ENCODE peak calls at places on chromosomes 4 and X, in four cellular contexts. One of them, this sample, is unnamed.

GRCh38 chr4:3869661-3870566 is 103.7 kb downstream of the ADRA2C start:
- DNase-seq in endothelial cell of umbilical vein: no peak
- DNase-seq in esophagus muscularis mucosa: no peak
- DNase-seq in psoas muscle: peak; percentile 13
- DNase-seq in this sample: peak; percentile 81

GRCh38 chr4:55397521-55398321 is 2.0 kb downstream of the TMEM165 start:
- DNase-seq in esophagus muscularis mucosa: no peak
- DNase-seq in psoas muscle: no peak
- DNase-seq in endothelial cell of umbilical vein: peak; percentile 53
- DNase-seq in this sample: peak; percentile 73

GRCh38 chr4:149951501-149951900 is 126.7 kb upstream of the DCLK2 start:
- DNase-seq in psoas muscle: no peak
- DNase-seq in endothelial cell of umbilical vein: no peak
- DNase-seq in esophagus muscularis mucosa: no peak
- DNase-seq in this sample: no peak

GRCh38 chr4:85968945-85969830 is 390.7 kb downstream of the MAPK10 start:
- DNase-seq in endothelial cell of umbilical vein: peak; percentile 82
- DNase-seq in esophagus muscularis mucosa: no peak
- DNase-seq in psoas muscle: no peak
- DNase-seq in this sample: peak; percentile 31

GRCh38 chrX:96776966-96777365 is 92.3 kb downstream of the DIAPH2 start:
- DNase-seq in endothelial cell of umbilical vein: no peak
- DNase-seq in psoas muscle: no peak
- DNase-seq in esophagus muscularis mucosa: no peak
- DNase-seq in this sample: no peak

GRCh38 chr4:32917586-32917985 is 2197.4 kb downstream of the PCDH7 start:
- DNase-seq in endothelial cell of umbilical vein: no peak
- DNase-seq in esophagus muscularis mucosa: no peak
- DNase-seq in psoas muscle: no peak
- DNase-seq in this sample: no peak

GRCh38 chr4:172147702-172148101 is 334.5 kb downstream of the GALNTL6 start:
- DNase-seq in endothelial cell of umbilical vein: no peak
- DNase-seq in psoas muscle: no peak
- DNase-seq in esophagus muscularis mucosa: no peak
- DNase-seq in this sample: no peak

GRCh38 chr4:86972997-86973396 is 38.2 kb downstream of the AFF1 start:
- DNase-seq in endothelial cell of umbilical vein: no peak
- DNase-seq in psoas muscle: peak; percentile 54
- DNase-seq in esophagus muscularis mucosa: no peak
- DNase-seq in this sample: no peak

GRCh38 chr4:188934320-188934975 is 795.2 kb downstream of the TRIML1 start:
- DNase-seq in esophagus muscularis mucosa: no peak
- DNase-seq in endothelial cell of umbilical vein: no peak
- DNase-seq in psoas muscle: no peak
- DNase-seq in this sample: no peak

GRCh38 chr4:183906736-183907651 is 1.9 kb downstream of the STOX2 start:
- DNase-seq in endothelial cell of umbilical vein: no peak
- DNase-seq in psoas muscle: no peak
- DNase-seq in esophagus muscularis mucosa: no peak
- DNase-seq in this sample: peak; percentile 49

GRCh38 chr4:75643651-75644050 is 13.3 kb upstream of the CDKL2 start:
- DNase-seq in endothelial cell of umbilical vein: no peak
- DNase-seq in psoas muscle: no peak
- DNase-seq in esophagus muscularis mucosa: no peak
- DNase-seq in this sample: no peak

GRCh38 chrX:74419861-74420193 is 1.5 kb upstream of the SLC16A2 start:
- DNase-seq in esophagus muscularis mucosa: no peak
- DNase-seq in psoas muscle: no peak
- DNase-seq in endothelial cell of umbilical vein: no peak
- DNase-seq in this sample: no peak

GRCh38 chrX:18983711-18984380 is at the start of gene PHKA2:
- DNase-seq in esophagus muscularis mucosa: no peak
- DNase-seq in psoas muscle: peak; percentile 77
- DNase-seq in endothelial cell of umbilical vein: no peak
- DNase-seq in this sample: peak; percentile 90

GRCh38 chr4:86846921-86847320 is 2.3 kb downstream of the SLC10A6 start:
- DNase-seq in psoas muscle: no peak
- DNase-seq in endothelial cell of umbilical vein: peak; percentile 79
- DNase-seq in esophagus muscularis mucosa: no peak
- DNase-seq in this sample: no peak

GRCh38 chr4:174334628-174335027 is 50.9 kb downstream of the CEP44 start:
- DNase-seq in psoas muscle: no peak
- DNase-seq in endothelial cell of umbilical vein: no peak
- DNase-seq in esophagus muscularis mucosa: no peak
- DNase-seq in this sample: no peak

GRCh38 chrX:73922856-73923429 is 359.9 kb downstream of the CHIC1 start:
- DNase-seq in psoas muscle: no peak
- DNase-seq in esophagus muscularis mucosa: no peak
- DNase-seq in endothelial cell of umbilical vein: peak; percentile 36
- DNase-seq in this sample: peak; percentile 36

GRCh38 chrX:11619426-11619825 is 46.3 kb downstream of the ARHGAP6 start:
- DNase-seq in psoas muscle: no peak
- DNase-seq in esophagus muscularis mucosa: no peak
- DNase-seq in endothelial cell of umbilical vein: no peak
- DNase-seq in this sample: no peak

GRCh38 chrX:114903618-114904017 is 113.8 kb downstream of the IL13RA2 start:
- DNase-seq in endothelial cell of umbilical vein: no peak
- DNase-seq in psoas muscle: no peak
- DNase-seq in esophagus muscularis mucosa: no peak
- DNase-seq in this sample: no peak

GRCh38 chr4:18051281-18051680 is 29.7 kb upstream of the LCORL start:
- DNase-seq in endothelial cell of umbilical vein: no peak
- DNase-seq in esophagus muscularis mucosa: no peak
- DNase-seq in psoas muscle: no peak
- DNase-seq in this sample: no peak

GRCh38 chrX:102863735-102864134 is 73.3 kb upstream of the RAB40AL start:
- DNase-seq in esophagus muscularis mucosa: peak; percentile 94
- DNase-seq in psoas muscle: peak; percentile 86
- DNase-seq in endothelial cell of umbilical vein: peak; percentile 87
- DNase-seq in this sample: peak; percentile 36

GRCh38 chrX:86830685-86831084 is 682.4 kb downstream of the DACH2 start:
- DNase-seq in esophagus muscularis mucosa: no peak
- DNase-seq in endothelial cell of umbilical vein: no peak
- DNase-seq in psoas muscle: no peak
- DNase-seq in this sample: no peak

GRCh38 chrX:149074429-149074828 is 430.7 kb downstream of the IDS start:
- DNase-seq in endothelial cell of umbilical vein: no peak
- DNase-seq in psoas muscle: peak; percentile 57
- DNase-seq in esophagus muscularis mucosa: peak; percentile 81
- DNase-seq in this sample: no peak

GRCh38 chrX:69501433-69501832 is 2.7 kb upstream of the NALF2 start:
- DNase-seq in psoas muscle: no peak
- DNase-seq in endothelial cell of umbilical vein: no peak
- DNase-seq in esophagus muscularis mucosa: no peak
- DNase-seq in this sample: no peak

GRCh38 chr4:13657016-13657415 is 29.5 kb upstream of the BOD1L1 start:
- DNase-seq in endothelial cell of umbilical vein: no peak
- DNase-seq in esophagus muscularis mucosa: no peak
- DNase-seq in psoas muscle: no peak
- DNase-seq in this sample: no peak

DNA sequence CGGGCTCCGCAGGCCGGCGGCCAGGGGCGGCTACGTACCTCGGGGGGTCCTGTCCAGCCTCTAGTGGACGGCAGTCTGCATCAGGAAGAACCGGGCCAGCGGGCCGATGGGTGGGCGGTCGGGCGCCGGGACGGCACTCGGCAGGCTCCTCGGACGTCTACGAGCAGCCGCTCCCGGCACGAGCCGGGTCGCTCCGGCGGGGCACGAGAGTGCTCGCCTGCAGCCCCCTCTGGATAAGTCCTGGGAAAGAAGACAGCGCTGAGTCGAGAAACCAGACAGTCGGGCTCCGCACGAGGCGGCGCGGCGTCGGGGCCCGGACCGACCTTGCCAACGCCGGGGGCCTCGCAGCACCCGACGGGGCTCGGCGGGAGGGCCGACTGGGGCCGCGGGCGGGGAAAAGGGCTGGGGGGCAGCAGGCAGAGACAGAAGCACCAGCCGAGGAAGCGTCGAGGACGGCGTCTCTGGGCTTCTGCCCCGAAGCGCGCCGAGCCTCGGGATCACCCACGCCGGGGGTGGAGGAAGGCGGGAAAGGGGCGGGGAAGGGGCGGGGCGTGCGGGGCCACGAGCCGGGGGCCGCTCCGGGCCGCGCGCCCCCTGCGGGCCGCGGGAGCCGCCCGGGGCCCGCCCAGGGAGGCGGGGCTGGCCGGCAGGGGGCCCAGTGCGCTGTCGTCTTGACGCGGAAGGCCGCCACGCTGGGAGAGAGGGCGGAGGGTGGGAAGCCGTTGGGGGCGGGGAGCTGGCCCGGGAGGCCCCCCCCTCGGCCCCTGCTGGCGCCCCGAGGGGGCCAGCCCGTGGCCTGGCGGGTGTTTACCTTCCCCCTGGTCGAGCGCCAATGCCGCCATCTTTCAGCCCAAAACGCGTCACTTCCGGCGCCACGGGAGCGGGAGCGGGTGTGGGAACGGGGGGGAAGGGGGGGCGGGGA is 1.9 kb downstream of the KLHL15 start:
- DNase-seq in endothelial cell of umbilical vein: peak; percentile 86
- DNase-seq in psoas muscle: peak; percentile 93
- DNase-seq in esophagus muscularis mucosa: peak; percentile 93
- DNase-seq in this sample: peak; percentile 97
- TF ChIP-seq CTCF in endothelial cell of umbilical vein: peak; percentile 20
- TF ChIP-seq CTCF in psoas muscle: peak; percentile 33
- TF ChIP-seq CTCF in esophagus muscularis mucosa: peak; percentile 22
- TF ChIP-seq CTCF in this sample: no peak

DNA sequence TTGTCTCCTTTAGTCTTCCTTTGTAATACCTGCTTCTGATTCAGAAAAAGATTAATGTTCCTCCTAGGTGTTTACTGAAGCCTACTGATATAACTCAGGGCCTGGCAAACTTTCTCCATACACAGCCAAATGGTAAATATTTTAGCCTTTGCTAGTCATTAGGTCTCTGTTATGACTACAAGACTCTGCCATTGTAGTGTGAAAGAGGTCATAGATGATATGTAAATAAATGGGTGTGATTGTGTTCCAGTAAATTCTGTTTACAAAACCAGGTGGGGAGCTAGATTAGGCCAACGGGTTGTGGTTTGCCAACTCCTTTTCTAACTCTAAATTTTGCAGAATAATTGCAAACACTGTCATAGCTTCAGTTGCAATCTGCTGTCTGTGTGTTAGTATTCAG is 568.1 kb upstream of the GNPDA2 start:
- DNase-seq in esophagus muscularis mucosa: no peak
- DNase-seq in endothelial cell of umbilical vein: no peak
- DNase-seq in psoas muscle: no peak
- DNase-seq in this sample: no peak
- H3K27ac ChIP-seq in esophagus muscularis mucosa: no peak overlapping the region
- H3K27ac ChIP-seq in endothelial cell of umbilical vein: no peak overlapping the region
- H3K27ac ChIP-seq in psoas muscle: no peak overlapping the region
- H3K27ac ChIP-seq in this sample: no peak overlapping the region

GRCh38 chr4:20356565-20356964 is 104.9 kb downstream of the SLIT2 start:
- DNase-seq in esophagus muscularis mucosa: no peak
- DNase-seq in psoas muscle: no peak
- DNase-seq in endothelial cell of umbilical vein: peak; percentile 70
- DNase-seq in this sample: no peak

GRCh38 chr4:20352172-20352431 is 100.4 kb downstream of the SLIT2 start:
- DNase-seq in esophagus muscularis mucosa: no peak
- DNase-seq in psoas muscle: no peak
- DNase-seq in endothelial cell of umbilical vein: no peak
- DNase-seq in this sample: no peak

GRCh38 chr4:20351360-20352171 is 99.9 kb downstream of the SLIT2 start:
- DNase-seq in endothelial cell of umbilical vein: no peak
- DNase-seq in esophagus muscularis mucosa: no peak
- DNase-seq in psoas muscle: no peak
- DNase-seq in this sample: no peak

GRCh38 chr4:20353646-20354045 is 101.9 kb downstream of the SLIT2 start:
- DNase-seq in endothelial cell of umbilical vein: no peak
- DNase-seq in esophagus muscularis mucosa: no peak
- DNase-seq in psoas muscle: no peak
- DNase-seq in this sample: peak; percentile 77

DNA sequence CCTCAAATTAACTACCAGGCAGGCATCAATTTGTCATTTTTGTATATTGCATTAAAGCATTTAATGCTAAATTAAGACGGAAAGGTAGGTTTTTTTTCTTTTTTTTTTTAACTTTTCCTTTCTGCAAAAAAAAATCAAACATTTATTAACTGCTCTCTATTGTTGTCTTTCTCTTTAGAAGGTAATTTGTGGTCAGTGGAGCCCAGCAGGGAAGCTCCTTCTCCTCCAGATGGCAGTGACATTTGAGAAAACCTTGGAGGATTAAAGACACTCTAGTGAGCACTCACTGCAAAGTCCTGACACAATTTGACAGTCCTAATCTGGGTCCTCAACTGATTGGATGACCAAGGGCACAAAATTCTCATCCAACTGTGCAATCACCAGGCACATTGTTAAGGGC is 102.4 kb downstream of the SLIT2 start:
- DNase-seq in esophagus muscularis mucosa: no peak
- DNase-seq in endothelial cell of umbilical vein: no peak
- DNase-seq in psoas muscle: no peak
- DNase-seq in this sample: no peak
- TF ChIP-seq CTCF in esophagus muscularis mucosa: no peak
- TF ChIP-seq CTCF in endothelial cell of umbilical vein: no peak
- TF ChIP-seq CTCF in psoas muscle: no peak
- TF ChIP-seq CTCF in this sample: no peak

GRCh38 chr4:88600129-88600849 is 8.0 kb downstream of the HERC3 start:
- DNase-seq in endothelial cell of umbilical vein: peak; percentile 92
- DNase-seq in esophagus muscularis mucosa: no peak
- DNase-seq in psoas muscle: no peak
- DNase-seq in this sample: no peak

GRCh38 chr4:88599714-88600113 is 7.4 kb downstream of the HERC3 start:
- DNase-seq in psoas muscle: no peak
- DNase-seq in esophagus muscularis mucosa: no peak
- DNase-seq in endothelial cell of umbilical vein: no peak
- DNase-seq in this sample: no peak

GRCh38 chr4:88604978-88605678 is 12.8 kb downstream of the HERC3 start:
- DNase-seq in endothelial cell of umbilical vein: no peak
- DNase-seq in psoas muscle: no peak
- DNase-seq in esophagus muscularis mucosa: no peak
- DNase-seq in this sample: no peak

GRCh38 chr4:88597970-88598369 is 5.7 kb downstream of the HERC3 start:
- DNase-seq in esophagus muscularis mucosa: no peak
- DNase-seq in psoas muscle: no peak
- DNase-seq in endothelial cell of umbilical vein: no peak
- DNase-seq in this sample: no peak

GRCh38 chr4:88599298-88599697 is 7.0 kb downstream of the HERC3 start:
- DNase-seq in endothelial cell of umbilical vein: peak; percentile 71
- DNase-seq in psoas muscle: no peak
- DNase-seq in esophagus muscularis mucosa: no peak
- DNase-seq in this sample: no peak
- H3K27ac ChIP-seq in endothelial cell of umbilical vein: peak overlapping the region; percentile 100
- H3K27ac ChIP-seq in psoas muscle: peak overlapping the region; percentile 50
- H3K27ac ChIP-seq in esophagus muscularis mucosa: peak overlapping the region; percentile 58
- H3K27ac ChIP-seq in this sample: peak overlapping the region; percentile 99

GRCh38 chr4:184983660-184984356 is 34.5 kb upstream of the HELT start:
- DNase-seq in endothelial cell of umbilical vein: peak; percentile 25
- DNase-seq in esophagus muscularis mucosa: no peak
- DNase-seq in psoas muscle: peak; percentile 79
- DNase-seq in this sample: no peak
- TF ChIP-seq CTCF in endothelial cell of umbilical vein: no peak
- TF ChIP-seq CTCF in esophagus muscularis mucosa: peak; percentile 54
- TF ChIP-seq CTCF in psoas muscle: peak; percentile 51
- TF ChIP-seq CTCF in this sample: peak; percentile 40